ENCODE peak calls at places on chromosomes 13 and 19, in seven cellular contexts. H, E, W, R, S, B and P are unnamed samples.

GRCh38 chr13:47858678-47859050 is 142.4 kb downstream of the SUCLA2 start:
- DNase-seq in H (no peak), E (no peak), W (no peak), R (no peak), S (no peak), B (no peak), P (no peak)

GRCh38 chr13:70043685-70044084 is 63.9 kb upstream of the ATXN8OS start:
- DNase-seq in H (no peak), E (no peak), W (no peak), R (no peak), S (no peak), B (no peak), P (no peak)

GRCh38 chr13:75482070-75482819 is at the start of gene TBC1D4:
- DNase-seq in H (peak; percentile 94), E (peak; percentile 58), W (peak; percentile 81), R (peak; percentile 87), S (peak; percentile 87), B (peak; percentile 91), P (peak; percentile 28)

GRCh38 chr13:31485651-31486051 is 253.7 kb upstream of the RXFP2 start:
- DNase-seq in H (no peak), E (no peak), W (no peak), R (no peak), S (no peak), B (no peak), P (no peak)

GRCh38 chr19:1076951-1077350 is 10.0 kb downstream of the ARHGAP45 start:
- DNase-seq in H (peak; percentile 79), E (no peak), W (no peak), R (peak; percentile 98), S (no peak), B (peak; percentile 96), P (peak; percentile 79)

GRCh38 chr19:19528721-19529490 is at the start of gene YJEFN3:
- DNase-seq in H (no peak), E (no peak), W (no peak), R (no peak), S (no peak), B (no peak), P (no peak)

GRCh38 chr13:97388385-97388784 is 45.6 kb upstream of the RAP2A start:
- DNase-seq in H (no peak), E (no peak), W (no peak), R (no peak), S (no peak), B (peak; percentile 2), P (no peak)

GRCh38 chr19:13430790-13431582 is 75.3 kb downstream of the CACNA1A start:
- DNase-seq in H (peak; percentile 55), E (peak; percentile 65), W (peak; percentile 27), R (peak; percentile 19), S (peak; percentile 33), B (peak; percentile 51), P (no peak)

GRCh38 chr19:44600466-44600865 is 12.9 kb upstream of the IGSF23 start:
- DNase-seq in H (no peak), E (no peak), W (no peak), R (no peak), S (no peak), B (no peak), P (no peak)

GRCh38 chr19:41548954-41549688 is 26.8 kb upstream of the CEACAM21 start:
- DNase-seq in H (no peak), E (no peak), W (no peak), R (peak; percentile 93), S (no peak), B (peak; percentile 95), P (no peak)

GRCh38 chr19:29378126-29378525 is 147.7 kb upstream of the VSTM2B start:
- DNase-seq in H (no peak), E (no peak), W (peak; percentile 1), R (no peak), S (no peak), B (no peak), P (no peak)

GRCh38 chr19:28498404-28498976 is 714.5 kb downstream of the UQCRFS1 start:
- DNase-seq in H (no peak), E (peak; percentile 36), W (no peak), R (no peak), S (no peak), B (no peak), P (no peak)

GRCh38 chr13:102651392-102651791 is 43.5 kb downstream of the METTL21C start:
- DNase-seq in H (no peak), E (no peak), W (no peak), R (no peak), S (no peak), B (no peak), P (no peak)

GRCh38 chr13:111202149-111202548 is 87.0 kb downstream of the ARHGEF7 start:
- DNase-seq in H (no peak), E (no peak), W (no peak), R (no peak), S (no peak), B (peak; percentile 36), P (no peak)

GRCh38 chr13:73065665-73066350 is 7.0 kb downstream of the KLF5 start:
- DNase-seq in H (no peak), E (no peak), W (no peak), R (no peak), S (no peak), B (no peak), P (no peak)

GRCh38 chr13:73061478-73062275 is 2.9 kb downstream of the KLF5 start:
- DNase-seq in H (no peak), E (no peak), W (no peak), R (no peak), S (no peak), B (no peak), P (no peak)

GRCh38 chr13:73063166-73063565 is 4.4 kb downstream of the KLF5 start:
- DNase-seq in H (no peak), E (no peak), W (no peak), R (no peak), S (no peak), B (no peak), P (no peak)

GRCh38 chr13:73062368-73062767 is 3.6 kb downstream of the KLF5 start:
- DNase-seq in H (no peak), E (no peak), W (no peak), R (no peak), S (no peak), B (no peak), P (no peak)

DNA sequence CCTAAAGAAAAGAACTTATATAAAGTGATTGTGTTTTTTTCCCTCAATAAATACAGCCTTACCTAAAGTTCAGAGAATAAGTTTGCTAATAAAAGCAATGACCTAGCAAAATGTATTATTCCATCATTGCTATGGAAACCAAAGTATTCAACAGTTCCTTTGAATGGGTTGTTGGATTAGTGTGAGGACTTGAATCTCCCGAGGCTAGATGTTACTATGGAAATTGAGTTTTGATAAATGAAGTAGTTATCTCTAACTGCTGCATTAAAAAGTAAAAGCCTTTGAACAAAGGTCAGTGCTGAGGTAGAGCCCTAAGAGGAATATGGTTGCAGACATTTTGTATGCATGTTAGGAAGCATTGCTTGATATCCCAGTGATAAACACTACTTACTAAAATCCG is 6.2 kb downstream of the KLF5 start:
- DNase-seq in H (no peak), E (no peak), W (no peak), R (no peak), S (no peak), B (no peak), P (no peak)
- H3K27ac ChIP-seq in H (no peak overlapping the region), E (no peak overlapping the region), W (no peak overlapping the region), R (no peak overlapping the region), S (no peak overlapping the region), B (no peak overlapping the region), P (no peak overlapping the region)

GRCh38 chr19:8461376-8461775 is 16.6 kb downstream of the HNRNPM start:
- DNase-seq in H (no peak), E (no peak), W (no peak), R (no peak), S (no peak), B (no peak), P (no peak)
- H3K4me1 ChIP-seq in H (peaks cover 74% of the 10 kb centered on the region), E (no peaks in the 10 kb centered on the region), W (peaks cover 20% of the 10 kb centered on the region), R (no peaks in the 10 kb centered on the region), S (peaks cover 45% of the 10 kb centered on the region), B (peaks cover 27% of the 10 kb centered on the region), P (peaks cover 43% of the 10 kb centered on the region)

GRCh38 chr13:92572190-92572589 is 654.4 kb upstream of the GPC6 start:
- DNase-seq in H (no peak), E (no peak), W (no peak), R (no peak), S (no peak), B (no peak), P (no peak)

GRCh38 chr13:92575782-92576181 is 650.8 kb upstream of the GPC6 start:
- DNase-seq in H (no peak), E (no peak), W (no peak), R (no peak), S (no peak), B (no peak), P (no peak)

GRCh38 chr13:92574499-92574898 is 652.1 kb upstream of the GPC6 start:
- DNase-seq in H (no peak), E (no peak), W (no peak), R (no peak), S (no peak), B (no peak), P (no peak)

GRCh38 chr13:92578358-92578757 is 648.2 kb upstream of the GPC6 start:
- DNase-seq in H (no peak), E (no peak), W (no peak), R (no peak), S (no peak), B (no peak), P (no peak)

DNA sequence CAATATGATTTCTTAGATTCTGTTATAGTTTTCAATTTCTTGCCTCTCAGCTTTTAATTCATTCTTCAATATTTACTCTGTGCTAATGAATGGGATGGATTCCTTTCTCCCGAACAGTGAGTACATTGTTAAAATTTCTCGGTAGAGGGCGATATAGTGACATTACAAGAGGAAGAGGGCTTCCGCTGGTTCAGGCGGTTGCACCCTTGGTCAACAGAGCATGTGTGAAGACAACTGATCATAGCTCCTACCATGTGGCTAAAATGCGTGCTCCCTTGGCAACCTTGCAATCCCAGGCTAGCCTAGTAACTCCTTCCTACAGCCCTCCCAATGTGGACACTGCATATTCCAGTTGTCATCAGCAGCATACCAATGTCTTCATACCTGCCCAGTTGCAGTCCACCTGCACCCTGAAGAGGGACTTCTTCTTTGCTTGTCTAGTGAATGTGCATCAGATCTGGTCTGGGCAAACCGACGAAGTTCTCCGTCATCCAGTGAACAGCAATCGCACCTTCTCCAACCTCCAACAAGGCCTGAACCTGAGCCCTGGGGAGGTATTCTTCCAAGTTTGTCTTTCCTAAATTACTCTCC is 653.0 kb upstream of the GPC6 start:
- DNase-seq in H (no peak), E (peak; percentile 53), W (no peak), R (peak; percentile 12), S (peak; percentile 44), B (no peak), P (no peak)
- TF ChIP-seq CTCF in H (no peak), E (peak; percentile 43), W (no peak), R (peak; percentile 23), S (peak; percentile 67), B (no peak), P (no peak)

DNA sequence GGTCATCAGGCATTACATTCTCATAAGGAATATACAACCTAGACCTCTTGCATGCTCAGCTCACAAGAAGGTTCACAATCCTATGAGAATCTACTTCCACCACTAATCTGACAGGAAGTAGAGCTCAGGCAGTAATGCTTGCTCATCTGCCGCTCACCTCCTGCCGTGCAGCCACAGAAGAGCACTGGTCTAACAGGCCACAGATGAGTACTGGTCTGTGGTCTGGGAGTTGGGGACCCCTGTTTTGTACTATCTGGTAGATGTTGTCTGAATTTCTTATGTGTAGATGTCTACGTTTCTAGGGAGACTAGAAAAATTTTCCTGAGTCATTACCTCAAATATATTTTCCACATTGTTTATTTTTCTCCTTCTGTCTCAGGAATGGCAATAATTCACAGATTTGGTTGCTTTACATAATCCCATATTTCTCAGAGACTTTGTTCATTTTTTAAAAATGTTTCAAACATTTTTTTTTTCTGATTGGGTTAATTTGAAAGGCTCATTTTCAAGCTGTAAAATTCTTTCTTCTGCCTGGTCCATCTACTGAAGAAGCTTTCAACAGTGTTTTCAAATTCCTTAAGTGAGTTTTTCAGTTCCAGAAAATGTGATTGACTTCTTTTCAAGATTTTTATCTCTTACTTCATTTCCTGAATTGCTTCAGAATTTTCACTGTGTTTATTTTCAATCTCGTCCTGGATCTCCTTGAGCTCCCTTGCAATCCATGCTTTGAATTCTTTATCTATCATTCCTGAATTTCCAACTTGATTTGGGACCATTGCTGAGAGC is 1322.3 kb downstream of the PCDH9 start:
- DNase-seq in H (no peak), E (no peak), W (no peak), R (no peak), S (no peak), B (no peak), P (no peak)
- H3K27ac ChIP-seq in H (no peak overlapping the region), E (no peak overlapping the region), W (no peak overlapping the region), R (no peak overlapping the region), S (no peak overlapping the region), B (no peak overlapping the region), P (no peak overlapping the region)